ENCODE peak calls at places on chromosomes 3 and 15, in ten cellular contexts. One of them, this sample, is unnamed.

GRCh38 chr3:14909250-14909649 is 38.1 kb upstream of the NR2C2 start:
- DNase-seq in NCI-H748 treated with DMSO at 0.1 percent for 48 hours: no peak
- DNase-seq in DND-41: no peak
- DNase-seq in AG04450: no peak
- DNase-seq in NCI-H2081: no peak
- DNase-seq in NCI-H1417: no peak
- DNase-seq in progenitor cell of endocrine pancreas: no peak
- DNase-seq in stimulated activated CD4-positive, alpha-beta T cell treated with anti-CD3 and anti-CD28 coated beads, Interleukin-12 subunit alpha, Interleukin-12 subunit beta, amount 100 ng/mL, for 48 hours: no peak
- DNase-seq in dorsolateral prefrontal cortex: no peak
- DNase-seq in HTR-8/SVneo: no peak
- DNase-seq in this sample: no peak

GRCh38 chr3:44915702-44916438 is 41.5 kb downstream of the TGM4 start:
- DNase-seq in NCI-H748 treated with DMSO at 0.1 percent for 48 hours: no peak
- DNase-seq in progenitor cell of endocrine pancreas: no peak
- DNase-seq in DND-41: no peak
- DNase-seq in HTR-8/SVneo: no peak
- DNase-seq in AG04450: no peak
- DNase-seq in NCI-H1417: no peak
- DNase-seq in NCI-H2081: no peak
- DNase-seq in dorsolateral prefrontal cortex: no peak
- DNase-seq in stimulated activated CD4-positive, alpha-beta T cell treated with anti-CD3 and anti-CD28 coated beads, Interleukin-12 subunit alpha, Interleukin-12 subunit beta, amount 100 ng/mL, for 48 hours: no peak
- DNase-seq in this sample: no peak

GRCh38 chr15:62672268-62672667 is 370.3 kb upstream of the TPM1 start:
- DNase-seq in DND-41: no peak
- DNase-seq in NCI-H748 treated with DMSO at 0.1 percent for 48 hours: no peak
- DNase-seq in AG04450: no peak
- DNase-seq in stimulated activated CD4-positive, alpha-beta T cell treated with anti-CD3 and anti-CD28 coated beads, Interleukin-12 subunit alpha, Interleukin-12 subunit beta, amount 100 ng/mL, for 48 hours: no peak
- DNase-seq in dorsolateral prefrontal cortex: no peak
- DNase-seq in NCI-H1417: no peak
- DNase-seq in progenitor cell of endocrine pancreas: no peak
- DNase-seq in NCI-H2081: no peak
- DNase-seq in HTR-8/SVneo: no peak
- DNase-seq in this sample: no peak

GRCh38 chr3:174548841-174549623 is 310.1 kb upstream of the NAALADL2 start:
- DNase-seq in NCI-H748 treated with DMSO at 0.1 percent for 48 hours: no peak
- DNase-seq in stimulated activated CD4-positive, alpha-beta T cell treated with anti-CD3 and anti-CD28 coated beads, Interleukin-12 subunit alpha, Interleukin-12 subunit beta, amount 100 ng/mL, for 48 hours: no peak
- DNase-seq in AG04450: no peak
- DNase-seq in NCI-H1417: no peak
- DNase-seq in progenitor cell of endocrine pancreas: no peak
- DNase-seq in dorsolateral prefrontal cortex: no peak
- DNase-seq in HTR-8/SVneo: no peak
- DNase-seq in NCI-H2081: peak; percentile 94
- DNase-seq in DND-41: no peak
- DNase-seq in this sample: no peak

GRCh38 chr3:194097141-194097880 is 38.6 kb upstream of the HES1 start:
- DNase-seq in progenitor cell of endocrine pancreas: no peak
- DNase-seq in NCI-H1417: no peak
- DNase-seq in AG04450: no peak
- DNase-seq in NCI-H748 treated with DMSO at 0.1 percent for 48 hours: no peak
- DNase-seq in NCI-H2081: no peak
- DNase-seq in HTR-8/SVneo: no peak
- DNase-seq in stimulated activated CD4-positive, alpha-beta T cell treated with anti-CD3 and anti-CD28 coated beads, Interleukin-12 subunit alpha, Interleukin-12 subunit beta, amount 100 ng/mL, for 48 hours: no peak
- DNase-seq in dorsolateral prefrontal cortex: no peak
- DNase-seq in DND-41: no peak
- DNase-seq in this sample: no peak

GRCh38 chr15:90955911-90956310 is 1.2 kb downstream of the RCCD1 start:
- DNase-seq in AG04450: no peak
- DNase-seq in HTR-8/SVneo: no peak
- DNase-seq in NCI-H2081: peak; percentile 86
- DNase-seq in DND-41: peak; percentile 26
- DNase-seq in NCI-H748 treated with DMSO at 0.1 percent for 48 hours: no peak
- DNase-seq in dorsolateral prefrontal cortex: no peak
- DNase-seq in NCI-H1417: peak; percentile 79
- DNase-seq in stimulated activated CD4-positive, alpha-beta T cell treated with anti-CD3 and anti-CD28 coated beads, Interleukin-12 subunit alpha, Interleukin-12 subunit beta, amount 100 ng/mL, for 48 hours: no peak
- DNase-seq in progenitor cell of endocrine pancreas: no peak
- DNase-seq in this sample: no peak

GRCh38 chr3:32109256-32109655 is 2.8 kb downstream of the GPD1L start:
- DNase-seq in NCI-H2081: peak; percentile 33
- DNase-seq in AG04450: no peak
- DNase-seq in NCI-H1417: no peak
- DNase-seq in dorsolateral prefrontal cortex: peak; percentile 77
- DNase-seq in DND-41: no peak
- DNase-seq in HTR-8/SVneo: no peak
- DNase-seq in progenitor cell of endocrine pancreas: no peak
- DNase-seq in stimulated activated CD4-positive, alpha-beta T cell treated with anti-CD3 and anti-CD28 coated beads, Interleukin-12 subunit alpha, Interleukin-12 subunit beta, amount 100 ng/mL, for 48 hours: no peak
- DNase-seq in NCI-H748 treated with DMSO at 0.1 percent for 48 hours: no peak
- DNase-seq in this sample: no peak

GRCh38 chr3:27535809-27536392 is 51.7 kb upstream of the SLC4A7 start:
- DNase-seq in NCI-H2081: no peak
- DNase-seq in progenitor cell of endocrine pancreas: no peak
- DNase-seq in HTR-8/SVneo: no peak
- DNase-seq in NCI-H748 treated with DMSO at 0.1 percent for 48 hours: no peak
- DNase-seq in AG04450: no peak
- DNase-seq in stimulated activated CD4-positive, alpha-beta T cell treated with anti-CD3 and anti-CD28 coated beads, Interleukin-12 subunit alpha, Interleukin-12 subunit beta, amount 100 ng/mL, for 48 hours: no peak
- DNase-seq in NCI-H1417: no peak
- DNase-seq in DND-41: no peak
- DNase-seq in dorsolateral prefrontal cortex: no peak
- DNase-seq in this sample: no peak

GRCh38 chr15:57333487-57333886 is 42.8 kb upstream of the CGNL1 start:
- DNase-seq in NCI-H748 treated with DMSO at 0.1 percent for 48 hours: no peak
- DNase-seq in dorsolateral prefrontal cortex: no peak
- DNase-seq in progenitor cell of endocrine pancreas: no peak
- DNase-seq in AG04450: no peak
- DNase-seq in stimulated activated CD4-positive, alpha-beta T cell treated with anti-CD3 and anti-CD28 coated beads, Interleukin-12 subunit alpha, Interleukin-12 subunit beta, amount 100 ng/mL, for 48 hours: no peak
- DNase-seq in NCI-H1417: no peak
- DNase-seq in DND-41: no peak
- DNase-seq in HTR-8/SVneo: no peak
- DNase-seq in NCI-H2081: no peak
- DNase-seq in this sample: no peak

GRCh38 chr3:16354291-16354690 is 89.3 kb downstream of the OXNAD1 start:
- DNase-seq in NCI-H2081: no peak
- DNase-seq in AG04450: no peak
- DNase-seq in dorsolateral prefrontal cortex: no peak
- DNase-seq in progenitor cell of endocrine pancreas: no peak
- DNase-seq in stimulated activated CD4-positive, alpha-beta T cell treated with anti-CD3 and anti-CD28 coated beads, Interleukin-12 subunit alpha, Interleukin-12 subunit beta, amount 100 ng/mL, for 48 hours: no peak
- DNase-seq in NCI-H748 treated with DMSO at 0.1 percent for 48 hours: no peak
- DNase-seq in HTR-8/SVneo: no peak
- DNase-seq in NCI-H1417: no peak
- DNase-seq in DND-41: no peak
- DNase-seq in this sample: no peak

GRCh38 chr15:62977952-62978811 is 64.4 kb upstream of the TPM1 start:
- DNase-seq in stimulated activated CD4-positive, alpha-beta T cell treated with anti-CD3 and anti-CD28 coated beads, Interleukin-12 subunit alpha, Interleukin-12 subunit beta, amount 100 ng/mL, for 48 hours: no peak
- DNase-seq in progenitor cell of endocrine pancreas: no peak
- DNase-seq in NCI-H1417: no peak
- DNase-seq in DND-41: no peak
- DNase-seq in AG04450: no peak
- DNase-seq in dorsolateral prefrontal cortex: no peak
- DNase-seq in HTR-8/SVneo: peak; percentile 70
- DNase-seq in NCI-H748 treated with DMSO at 0.1 percent for 48 hours: no peak
- DNase-seq in NCI-H2081: no peak
- DNase-seq in this sample: no peak

GRCh38 chr15:55475842-55476241 is 32.2 kb downstream of the DNAAF4 start:
- DNase-seq in NCI-H1417: no peak
- DNase-seq in progenitor cell of endocrine pancreas: no peak
- DNase-seq in NCI-H748 treated with DMSO at 0.1 percent for 48 hours: no peak
- DNase-seq in DND-41: no peak
- DNase-seq in NCI-H2081: no peak
- DNase-seq in AG04450: no peak
- DNase-seq in HTR-8/SVneo: no peak
- DNase-seq in dorsolateral prefrontal cortex: no peak
- DNase-seq in stimulated activated CD4-positive, alpha-beta T cell treated with anti-CD3 and anti-CD28 coated beads, Interleukin-12 subunit alpha, Interleukin-12 subunit beta, amount 100 ng/mL, for 48 hours: no peak
- DNase-seq in this sample: no peak

GRCh38 chr3:128863560-128863959 is 15.9 kb upstream of the ACAD9 start:
- DNase-seq in dorsolateral prefrontal cortex: no peak
- DNase-seq in AG04450: no peak
- DNase-seq in HTR-8/SVneo: no peak
- DNase-seq in DND-41: no peak
- DNase-seq in progenitor cell of endocrine pancreas: no peak
- DNase-seq in NCI-H748 treated with DMSO at 0.1 percent for 48 hours: no peak
- DNase-seq in stimulated activated CD4-positive, alpha-beta T cell treated with anti-CD3 and anti-CD28 coated beads, Interleukin-12 subunit alpha, Interleukin-12 subunit beta, amount 100 ng/mL, for 48 hours: no peak
- DNase-seq in NCI-H1417: no peak
- DNase-seq in NCI-H2081: no peak
- DNase-seq in this sample: no peak

GRCh38 chr3:176814252-176814651 is 383.0 kb downstream of the TBL1XR1 start:
- DNase-seq in dorsolateral prefrontal cortex: peak; percentile 46
- DNase-seq in NCI-H1417: no peak
- DNase-seq in AG04450: peak; percentile 18
- DNase-seq in DND-41: peak; percentile 8
- DNase-seq in NCI-H2081: no peak
- DNase-seq in progenitor cell of endocrine pancreas: peak; percentile 41
- DNase-seq in stimulated activated CD4-positive, alpha-beta T cell treated with anti-CD3 and anti-CD28 coated beads, Interleukin-12 subunit alpha, Interleukin-12 subunit beta, amount 100 ng/mL, for 48 hours: no peak
- DNase-seq in NCI-H748 treated with DMSO at 0.1 percent for 48 hours: no peak
- DNase-seq in HTR-8/SVneo: peak; percentile 17
- DNase-seq in this sample: no peak

GRCh38 chr15:100880139-100880896 is 687 bp downstream of the ALDH1A3 start:
- DNase-seq in DND-41: no peak
- DNase-seq in dorsolateral prefrontal cortex: no peak
- DNase-seq in HTR-8/SVneo: no peak
- DNase-seq in stimulated activated CD4-positive, alpha-beta T cell treated with anti-CD3 and anti-CD28 coated beads, Interleukin-12 subunit alpha, Interleukin-12 subunit beta, amount 100 ng/mL, for 48 hours: no peak
- DNase-seq in NCI-H748 treated with DMSO at 0.1 percent for 48 hours: no peak
- DNase-seq in AG04450: no peak
- DNase-seq in NCI-H1417: no peak
- DNase-seq in progenitor cell of endocrine pancreas: no peak
- DNase-seq in NCI-H2081: no peak
- DNase-seq in this sample: no peak